ENCODE peak calls at places on chromosomes 6 and 20, in ten cellular contexts. F, O, H, E, U, T, C, A, S and M are unnamed samples.

GRCh38 chr20:2172305-2173175 is 70.9 kb downstream of the STK35 start:
- DNase-seq in F (peak), A (peak), C (peak), S (peak), H (peak), E (peak), U (peak), T (peak), O (peak), M (peak)

GRCh38 chr6:87656857-87657256 is 45.2 kb downstream of the AKIRIN2 start:
- DNase-seq in H (no peak), A (no peak), O (no peak), F (no peak), C (no peak), T (no peak), E (no peak), U (no peak), S (no peak), M (no peak)

GRCh38 chr6:10662742-10663141 is 31.7 kb downstream of the C6orf52 start:
- DNase-seq in E (no peak), A (no peak), H (no peak), F (no peak), O (no peak), T (no peak), C (no peak), U (no peak), S (no peak), M (no peak)

GRCh38 chr20:19129976-19130612 is 82.3 kb upstream of the SLC24A3 start:
- DNase-seq in T (no peak), C (no peak), O (no peak), U (no peak), F (no peak), A (no peak), S (peak), H (no peak), E (no peak), M (no peak)

GRCh38 chr6:40036186-40036585 is 101.9 kb upstream of the MOCS1 start:
- DNase-seq in H (no peak), U (no peak), F (no peak), C (no peak), O (no peak), E (no peak), A (no peak), T (no peak), S (no peak), M (no peak)

GRCh38 chr6:170098428-170099170 is 192.3 kb downstream of the DLL1 start:
- DNase-seq in O (no peak), T (no peak), S (no peak), U (no peak), A (no peak), E (peak), C (no peak), F (peak), H (no peak), M (no peak)

GRCh38 chr20:45445805-45446562 is 23.6 kb upstream of the WFDC2 start:
- DNase-seq in O (peak), T (peak), E (no peak), U (no peak), S (no peak), F (no peak), C (peak), H (no peak), A (no peak), M (no peak)

GRCh38 chr6:90890681-90891337 is 303.9 kb upstream of the MAP3K7 start:
- DNase-seq in C (no peak), U (no peak), A (no peak), H (no peak), S (no peak), F (no peak), O (no peak), T (no peak), E (no peak), M (no peak)

GRCh38 chr6:5175635-5176034 is 85.1 kb downstream of the LYRM4 start:
- DNase-seq in A (no peak), F (no peak), O (no peak), H (no peak), T (peak), U (no peak), C (no peak), E (no peak), S (no peak), M (no peak)

GRCh38 chr6:26569433-26569764 is 27.4 kb upstream of the ABT1 start:
- DNase-seq in C (no peak), O (no peak), S (no peak), E (no peak), U (no peak), H (no peak), F (no peak), A (no peak), T (no peak), M (no peak)